ENCODE peak calls at places on chromosomes 12 and 14, in four cellular contexts. H is ovary, T is AG04450, M is upper lobe of right lung. L is an unnamed sample.

GRCh38 chr12:12474931-12475485 is 87.7 kb downstream of the DUSP16 start:
- DNase-seq in H (no peak), T (no peak), M (no peak), L (peak; percentile 13)

GRCh38 chr14:55028066-55028465 is 1.0 kb downstream of the SOCS4 start:
- DNase-seq in H (no peak), T (no peak), M (no peak), L (no peak)

GRCh38 chr12:75947171-75947723 is 84.3 kb downstream of the PHLDA1 start:
- DNase-seq in H (no peak), T (no peak), M (no peak), L (no peak)

GRCh38 chr14:22820731-22821130 is 5.5 kb upstream of the SLC7A7 start:
- DNase-seq in H (no peak), T (no peak), M (peak; percentile 7), L (no peak)

GRCh38 chr12:102116392-102116791 is 3.5 kb downstream of the NUP37 start:
- DNase-seq in H (no peak), T (no peak), M (no peak), L (no peak)

GRCh38 chr12:8956772-8957171 is 7.3 kb upstream of the M6PR start:
- DNase-seq in H (no peak), T (no peak), M (no peak), L (no peak)

GRCh38 chr12:122944588-122944987 is 21.7 kb downstream of the ABCB9 start:
- DNase-seq in H (no peak), T (no peak), M (no peak), L (no peak)

GRCh38 chr14:102798926-102799325 is 21.7 kb downstream of the TRAF3 start:
- DNase-seq in H (no peak), T (no peak), M (no peak), L (no peak)

GRCh38 chr14:21408152-21408551 is 24.3 kb upstream of the SUPT16H start:
- DNase-seq in H (no peak), T (no peak), M (no peak), L (peak; percentile 81)

DNA sequence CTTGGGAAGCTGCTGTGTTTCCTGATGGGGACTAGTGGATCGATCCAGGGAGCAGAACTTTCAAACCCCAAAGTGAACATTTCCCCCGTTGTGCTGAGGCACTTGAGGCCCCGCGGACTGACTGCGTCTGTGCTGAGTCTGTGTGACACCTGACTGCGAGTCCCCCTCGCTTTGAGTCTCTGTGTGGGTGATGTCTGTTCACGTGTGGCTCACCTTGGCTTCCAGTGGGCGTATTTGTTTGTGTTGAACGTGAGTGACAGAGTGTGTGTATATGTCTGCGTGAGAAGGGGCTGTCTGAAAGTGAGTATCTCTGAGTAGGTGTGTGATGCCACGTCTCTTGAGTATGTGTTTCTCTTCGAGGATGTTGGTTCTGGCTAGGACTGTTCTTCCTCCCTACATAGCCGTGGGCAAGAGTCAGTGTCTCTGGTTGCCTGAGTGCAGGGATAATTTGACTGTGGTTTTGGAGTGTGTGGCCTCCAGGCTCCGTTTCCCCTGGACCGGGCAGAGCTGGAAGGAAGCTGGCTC is 1.3 kb downstream of the TEAD4 start:
- DNase-seq in H (no peak), T (no peak), M (no peak), L (peak; percentile 36)
- H3K27ac ChIP-seq in H (no peak overlapping the region), T (peak overlapping the region; percentile 80), M (peak overlapping the region; percentile 81), L (peak overlapping the region; percentile 62)

GRCh38 chr12:55925371-55925770 is 2.3 kb downstream of the PYM1 start:
- DNase-seq in H (no peak), T (no peak), M (no peak), L (no peak)
- H3K4me3 ChIP-seq in H (no peak overlapping the region), T (peak overlapping the region; percentile 97), M (no peak overlapping the region), L (no peak overlapping the region)

GRCh38 chr14:94357166-94357565 is 31.2 kb downstream of the SERPINA1 start:
- DNase-seq in H (no peak), T (no peak), M (no peak), L (no peak)
- H3K27ac ChIP-seq in H (no peak overlapping the region), T (no peak overlapping the region), M (no peak overlapping the region), L (no peak overlapping the region)

DNA sequence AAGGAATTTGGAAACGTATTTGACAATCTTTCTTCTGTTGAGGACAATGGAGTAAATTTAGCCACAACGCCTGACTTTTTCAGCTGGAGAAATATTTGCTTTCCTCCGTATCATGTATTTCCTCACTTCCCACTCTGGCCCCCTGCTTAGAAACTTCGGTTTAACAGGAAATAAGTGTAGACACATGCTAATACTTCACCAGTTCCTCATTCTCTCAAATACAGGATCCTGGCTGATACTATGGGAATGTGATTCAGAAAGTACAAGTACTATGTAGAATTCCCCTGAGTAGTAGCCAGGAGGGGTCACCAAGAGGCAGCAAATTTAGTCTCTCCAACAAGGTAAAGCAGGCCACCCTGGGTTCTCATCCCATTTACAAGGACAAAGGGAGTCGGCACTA is 58.0 kb downstream of the FAR2 start:
- DNase-seq in H (no peak), T (no peak), M (no peak), L (peak; percentile 76)
- H3K4me3 ChIP-seq in H (no peak overlapping the region), T (no peak overlapping the region), M (no peak overlapping the region), L (no peak overlapping the region)

DNA sequence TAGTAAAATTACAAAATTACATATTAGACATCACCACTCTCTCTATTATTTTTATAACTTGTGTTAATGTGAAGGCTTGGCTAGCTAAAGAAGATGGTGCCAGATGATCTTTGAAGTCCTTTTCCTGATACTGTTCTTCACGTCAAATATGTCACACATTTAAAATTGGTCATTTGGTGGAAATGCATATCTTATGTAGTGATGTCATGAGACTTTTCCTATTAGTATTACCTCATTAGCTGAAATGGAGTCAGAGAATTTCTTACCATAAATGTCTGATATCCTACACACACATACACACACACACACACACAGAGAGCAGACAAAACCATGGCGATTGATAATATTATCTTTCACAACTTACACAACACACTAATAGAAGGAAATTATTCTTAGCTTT is 124.8 kb upstream of the PTPRB start:
- DNase-seq in H (no peak), T (no peak), M (no peak), L (no peak)
- H3K27ac ChIP-seq in H (no peak overlapping the region), T (no peak overlapping the region), M (no peak overlapping the region), L (no peak overlapping the region)

GRCh38 chr14:104686624-104687517 is 2.5 kb upstream of the INF2 start:
- DNase-seq in H (peak; percentile 8), T (no peak), M (no peak), L (no peak)

GRCh38 chr14:104689620-104690265 is 325 bp downstream of the INF2 start:
- DNase-seq in H (no peak), T (no peak), M (no peak), L (no peak)

GRCh38 chr14:104688755-104689619 is at the start of gene INF2:
- DNase-seq in H (peak; percentile 55), T (no peak), M (peak; percentile 83), L (no peak)

GRCh38 chr14:104687601-104688504 is 1.6 kb upstream of the INF2 start:
- DNase-seq in H (peak; percentile 79), T (no peak), M (peak; percentile 95), L (no peak)

DNA sequence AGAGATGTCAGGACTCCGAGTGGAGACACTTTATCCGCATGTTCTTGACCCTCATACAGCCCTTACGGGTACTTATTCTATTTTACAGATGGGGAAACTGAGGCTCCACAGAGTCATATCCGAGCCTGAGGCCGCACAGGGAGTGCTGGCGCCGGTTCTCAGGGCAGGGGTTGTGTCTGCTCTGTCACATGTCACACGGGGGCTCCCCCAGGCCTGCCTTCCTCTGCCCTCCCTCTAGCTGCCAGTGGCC is 988 bp upstream of the INF2 start:
- DNase-seq in H (no peak), T (no peak), M (no peak), L (no peak)
- H3K4me3 ChIP-seq in H (no peak overlapping the region), T (no peak overlapping the region), M (peak overlapping the region; percentile 92), L (no peak overlapping the region)

GRCh38 chr12:106128526-106129430 is 10.0 kb downstream of the NUAK1 start:
- DNase-seq in H (no peak), T (no peak), M (no peak), L (no peak)
- H3K27ac ChIP-seq in H (no peak overlapping the region), T (no peak overlapping the region), M (no peak overlapping the region), L (no peak overlapping the region)

DNA sequence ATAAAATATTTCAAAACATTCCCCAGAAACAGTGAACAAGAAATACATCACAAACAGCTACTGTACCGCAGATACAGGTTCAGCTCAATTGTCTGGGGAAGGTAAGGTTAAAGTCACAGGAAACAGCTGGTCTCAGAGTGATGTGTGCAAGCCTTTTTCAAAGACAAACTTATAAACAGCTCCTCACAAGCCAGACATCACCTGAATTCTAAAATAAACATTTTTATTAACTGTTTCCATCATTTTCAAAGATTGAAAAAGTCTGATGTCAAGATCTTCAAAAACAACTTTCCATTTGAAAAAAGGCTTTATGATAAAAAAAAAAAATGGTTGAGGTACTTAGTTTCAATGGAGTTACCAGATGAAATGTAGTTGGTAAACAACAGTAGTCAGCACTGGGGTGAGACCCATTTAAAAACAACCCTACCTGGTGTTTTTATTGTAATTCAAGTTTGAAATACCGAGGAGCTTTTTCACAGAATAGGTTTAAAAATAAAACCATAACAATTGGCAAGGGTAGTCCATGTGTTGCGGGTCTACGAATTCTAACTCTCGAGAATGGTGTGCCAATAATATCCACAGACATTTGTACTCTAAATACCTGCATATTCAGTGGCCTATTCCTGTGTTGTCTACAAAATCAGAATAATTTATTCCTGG is 3.9 kb downstream of the BTG1 start:
- DNase-seq in H (no peak), T (no peak), M (no peak), L (no peak)
- H3K4me3 ChIP-seq in H (peak overlapping the region; percentile 100), T (peak overlapping the region; percentile 98), M (peak overlapping the region; percentile 73), L (peak overlapping the region; percentile 93)

DNA sequence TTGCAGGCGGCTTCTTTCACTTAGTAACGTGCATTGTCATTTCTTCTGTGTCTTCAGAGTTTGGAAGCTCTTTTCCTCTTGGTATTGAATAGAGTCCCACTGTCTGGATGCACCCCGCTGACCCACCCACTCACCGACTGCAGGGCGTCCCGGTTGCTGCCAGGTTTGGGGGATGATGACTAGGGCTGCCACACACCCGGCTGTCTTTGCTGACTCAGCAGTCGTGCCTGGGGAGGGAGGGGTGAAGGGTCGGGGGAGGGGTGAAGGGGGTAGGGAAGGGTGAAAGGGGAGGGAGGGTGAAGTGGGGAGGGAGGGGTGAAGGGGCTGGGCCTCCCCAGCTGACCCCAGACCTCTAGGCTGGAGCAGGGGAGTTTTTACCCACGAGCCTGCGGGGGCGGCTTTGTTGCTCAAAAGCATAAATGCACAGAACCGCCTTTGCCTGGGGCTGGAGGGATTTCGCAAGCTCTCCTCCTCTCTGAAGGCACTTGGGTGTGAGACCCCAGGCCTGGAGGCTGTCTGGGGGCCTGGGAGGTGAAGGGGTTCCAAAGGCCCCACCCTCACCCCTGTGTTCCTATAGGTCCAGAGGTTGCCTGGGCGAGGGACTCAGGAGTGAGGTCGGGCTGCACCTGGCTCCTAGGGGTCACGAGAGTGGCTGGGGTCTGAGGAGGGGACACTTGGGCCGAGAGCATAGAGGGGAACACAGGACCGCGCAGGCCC is 31.3 kb upstream of the ULK1 start:
- DNase-seq in H (peak; percentile 45), T (no peak), M (no peak), L (no peak)
- H3K27ac ChIP-seq in H (no peak overlapping the region), T (no peak overlapping the region), M (no peak overlapping the region), L (no peak overlapping the region)

L was measured in brain microvascular endothelial cell.